ENCODE peak calls at places on chromosomes 1 and 21, in seven cellular contexts. One of them, this sample, is unnamed.

GRCh38 chr1:54721719-54722118 is 6.1 kb downstream of the TTC4 start:
- DNase-seq in Calu3: no peak
- DNase-seq in epithelial cell of esophagus: peak; percentile 48
- DNase-seq in stimulated activated CD4-positive, alpha-beta T cell treated with anti-CD3 and anti-CD28 coated beads, Interleukin-2, amount 100 ng/mL, for 24 hours: no peak
- DNase-seq in fibroblast of lung: no peak
- DNase-seq in HFFc6: peak; percentile 7
- DNase-seq in activated CD4-positive, alpha-beta memory T cell treated with anti-CD3 and anti-CD28 coated beads for 36 hours: no peak
- DNase-seq in this sample: no peak

GRCh38 chr1:43442756-43443155 is 11.0 kb downstream of the HYI start:
- DNase-seq in Calu3: no peak
- DNase-seq in epithelial cell of esophagus: no peak
- DNase-seq in stimulated activated CD4-positive, alpha-beta T cell treated with anti-CD3 and anti-CD28 coated beads, Interleukin-2, amount 100 ng/mL, for 24 hours: no peak
- DNase-seq in fibroblast of lung: no peak
- DNase-seq in HFFc6: no peak
- DNase-seq in activated CD4-positive, alpha-beta memory T cell treated with anti-CD3 and anti-CD28 coated beads for 36 hours: no peak
- DNase-seq in this sample: no peak

GRCh38 chr1:213564215-213564659 is 423.5 kb upstream of the PROX1 start:
- DNase-seq in Calu3: peak; percentile 24
- DNase-seq in epithelial cell of esophagus: peak; percentile 43
- DNase-seq in stimulated activated CD4-positive, alpha-beta T cell treated with anti-CD3 and anti-CD28 coated beads, Interleukin-2, amount 100 ng/mL, for 24 hours: no peak
- DNase-seq in fibroblast of lung: no peak
- DNase-seq in HFFc6: no peak
- DNase-seq in activated CD4-positive, alpha-beta memory T cell treated with anti-CD3 and anti-CD28 coated beads for 36 hours: no peak
- DNase-seq in this sample: peak; percentile 45

GRCh38 chr1:56866656-56867055 is 12.1 kb downstream of the C8A start:
- DNase-seq in Calu3: no peak
- DNase-seq in epithelial cell of esophagus: peak; percentile 57
- DNase-seq in stimulated activated CD4-positive, alpha-beta T cell treated with anti-CD3 and anti-CD28 coated beads, Interleukin-2, amount 100 ng/mL, for 24 hours: no peak
- DNase-seq in fibroblast of lung: peak; percentile 78
- DNase-seq in HFFc6: peak; percentile 92
- DNase-seq in activated CD4-positive, alpha-beta memory T cell treated with anti-CD3 and anti-CD28 coated beads for 36 hours: no peak
- DNase-seq in this sample: no peak

GRCh38 chr1:202599669-202600431 is 110.4 kb downstream of the SYT2 start:
- DNase-seq in Calu3: peak; percentile 80
- DNase-seq in epithelial cell of esophagus: peak; percentile 88
- DNase-seq in stimulated activated CD4-positive, alpha-beta T cell treated with anti-CD3 and anti-CD28 coated beads, Interleukin-2, amount 100 ng/mL, for 24 hours: peak; percentile 30
- DNase-seq in fibroblast of lung: peak; percentile 78
- DNase-seq in HFFc6: peak; percentile 75
- DNase-seq in activated CD4-positive, alpha-beta memory T cell treated with anti-CD3 and anti-CD28 coated beads for 36 hours: peak; percentile 60
- DNase-seq in this sample: peak; percentile 74

GRCh38 chr1:112508242-112509004 is at the start of gene WNT2B:
- DNase-seq in Calu3: peak; percentile 40
- DNase-seq in epithelial cell of esophagus: peak; percentile 25
- DNase-seq in stimulated activated CD4-positive, alpha-beta T cell treated with anti-CD3 and anti-CD28 coated beads, Interleukin-2, amount 100 ng/mL, for 24 hours: peak; percentile 49
- DNase-seq in fibroblast of lung: no peak
- DNase-seq in HFFc6: no peak
- DNase-seq in activated CD4-positive, alpha-beta memory T cell treated with anti-CD3 and anti-CD28 coated beads for 36 hours: peak; percentile 68
- DNase-seq in this sample: peak; percentile 49

GRCh38 chr1:224503161-224504118 is 68.8 kb upstream of the WDR26 start:
- DNase-seq in Calu3: peak; percentile 85
- DNase-seq in epithelial cell of esophagus: peak; percentile 98
- DNase-seq in stimulated activated CD4-positive, alpha-beta T cell treated with anti-CD3 and anti-CD28 coated beads, Interleukin-2, amount 100 ng/mL, for 24 hours: no peak
- DNase-seq in fibroblast of lung: peak; percentile 91
- DNase-seq in HFFc6: peak; percentile 70
- DNase-seq in activated CD4-positive, alpha-beta memory T cell treated with anti-CD3 and anti-CD28 coated beads for 36 hours: peak; percentile 23
- DNase-seq in this sample: peak; percentile 99

GRCh38 chr1:24111998-24112380 is at the start of gene MYOM3:
- DNase-seq in Calu3: no peak
- DNase-seq in epithelial cell of esophagus: peak; percentile 27
- DNase-seq in stimulated activated CD4-positive, alpha-beta T cell treated with anti-CD3 and anti-CD28 coated beads, Interleukin-2, amount 100 ng/mL, for 24 hours: no peak
- DNase-seq in fibroblast of lung: peak; percentile 28
- DNase-seq in HFFc6: no peak
- DNase-seq in activated CD4-positive, alpha-beta memory T cell treated with anti-CD3 and anti-CD28 coated beads for 36 hours: no peak
- DNase-seq in this sample: no peak

GRCh38 chr1:169724168-169724567 is 9.7 kb downstream of the SELE start:
- DNase-seq in Calu3: no peak
- DNase-seq in epithelial cell of esophagus: no peak
- DNase-seq in stimulated activated CD4-positive, alpha-beta T cell treated with anti-CD3 and anti-CD28 coated beads, Interleukin-2, amount 100 ng/mL, for 24 hours: no peak
- DNase-seq in fibroblast of lung: no peak
- DNase-seq in HFFc6: no peak
- DNase-seq in activated CD4-positive, alpha-beta memory T cell treated with anti-CD3 and anti-CD28 coated beads for 36 hours: no peak
- DNase-seq in this sample: no peak

GRCh38 chr1:151314137-151314875 is 12.9 kb downstream of the PI4KB start:
- DNase-seq in Calu3: no peak
- DNase-seq in epithelial cell of esophagus: peak; percentile 25
- DNase-seq in stimulated activated CD4-positive, alpha-beta T cell treated with anti-CD3 and anti-CD28 coated beads, Interleukin-2, amount 100 ng/mL, for 24 hours: no peak
- DNase-seq in fibroblast of lung: peak; percentile 88
- DNase-seq in HFFc6: peak; percentile 70
- DNase-seq in activated CD4-positive, alpha-beta memory T cell treated with anti-CD3 and anti-CD28 coated beads for 36 hours: no peak
- DNase-seq in this sample: no peak

GRCh38 chr1:7948950-7949349 is 8.3 kb upstream of the TNFRSF9 start:
- DNase-seq in Calu3: no peak
- DNase-seq in epithelial cell of esophagus: peak; percentile 86
- DNase-seq in stimulated activated CD4-positive, alpha-beta T cell treated with anti-CD3 and anti-CD28 coated beads, Interleukin-2, amount 100 ng/mL, for 24 hours: peak; percentile 35
- DNase-seq in fibroblast of lung: peak; percentile 96
- DNase-seq in HFFc6: peak; percentile 79
- DNase-seq in activated CD4-positive, alpha-beta memory T cell treated with anti-CD3 and anti-CD28 coated beads for 36 hours: peak; percentile 44
- DNase-seq in this sample: no peak

GRCh38 chr21:37072239-37072987 is 458 bp downstream of the PIGP start:
- DNase-seq in Calu3: peak; percentile 65
- DNase-seq in epithelial cell of esophagus: peak; percentile 62
- DNase-seq in stimulated activated CD4-positive, alpha-beta T cell treated with anti-CD3 and anti-CD28 coated beads, Interleukin-2, amount 100 ng/mL, for 24 hours: peak; percentile 74
- DNase-seq in fibroblast of lung: peak; percentile 92
- DNase-seq in HFFc6: no peak
- DNase-seq in activated CD4-positive, alpha-beta memory T cell treated with anti-CD3 and anti-CD28 coated beads for 36 hours: peak; percentile 83
- DNase-seq in this sample: no peak

GRCh38 chr1:199909137-199909536 is 118.4 kb upstream of the NR5A2 start:
- DNase-seq in Calu3: peak; percentile 17
- DNase-seq in epithelial cell of esophagus: peak; percentile 75
- DNase-seq in stimulated activated CD4-positive, alpha-beta T cell treated with anti-CD3 and anti-CD28 coated beads, Interleukin-2, amount 100 ng/mL, for 24 hours: no peak
- DNase-seq in fibroblast of lung: peak; percentile 6
- DNase-seq in HFFc6: no peak
- DNase-seq in activated CD4-positive, alpha-beta memory T cell treated with anti-CD3 and anti-CD28 coated beads for 36 hours: no peak
- DNase-seq in this sample: no peak

GRCh38 chr1:67404212-67404620 is 26.0 kb downstream of the SERBP1 start:
- DNase-seq in Calu3: peak; percentile 11
- DNase-seq in epithelial cell of esophagus: no peak
- DNase-seq in stimulated activated CD4-positive, alpha-beta T cell treated with anti-CD3 and anti-CD28 coated beads, Interleukin-2, amount 100 ng/mL, for 24 hours: no peak
- DNase-seq in fibroblast of lung: peak; percentile 52
- DNase-seq in HFFc6: peak; percentile 32
- DNase-seq in activated CD4-positive, alpha-beta memory T cell treated with anti-CD3 and anti-CD28 coated beads for 36 hours: no peak
- DNase-seq in this sample: no peak

GRCh38 chr1:8727809-8728213 is 89.6 kb downstream of the RERE start:
- DNase-seq in Calu3: no peak
- DNase-seq in epithelial cell of esophagus: no peak
- DNase-seq in stimulated activated CD4-positive, alpha-beta T cell treated with anti-CD3 and anti-CD28 coated beads, Interleukin-2, amount 100 ng/mL, for 24 hours: no peak
- DNase-seq in fibroblast of lung: peak; percentile 27
- DNase-seq in HFFc6: no peak
- DNase-seq in activated CD4-positive, alpha-beta memory T cell treated with anti-CD3 and anti-CD28 coated beads for 36 hours: no peak
- DNase-seq in this sample: peak; percentile 38

GRCh38 chr1:207073906-207074820 is 14.5 kb upstream of the C4BPB start:
- DNase-seq in Calu3: no peak
- DNase-seq in epithelial cell of esophagus: peak; percentile 98
- DNase-seq in stimulated activated CD4-positive, alpha-beta T cell treated with anti-CD3 and anti-CD28 coated beads, Interleukin-2, amount 100 ng/mL, for 24 hours: no peak
- DNase-seq in fibroblast of lung: peak; percentile 29
- DNase-seq in HFFc6: peak; percentile 58
- DNase-seq in activated CD4-positive, alpha-beta memory T cell treated with anti-CD3 and anti-CD28 coated beads for 36 hours: no peak
- DNase-seq in this sample: no peak

GRCh38 chr1:30758785-30759380 is 1.3 kb upstream of the LAPTM5 start:
- DNase-seq in Calu3: no peak
- DNase-seq in epithelial cell of esophagus: peak; percentile 18
- DNase-seq in stimulated activated CD4-positive, alpha-beta T cell treated with anti-CD3 and anti-CD28 coated beads, Interleukin-2, amount 100 ng/mL, for 24 hours: no peak
- DNase-seq in fibroblast of lung: peak; percentile 35
- DNase-seq in HFFc6: peak; percentile 13
- DNase-seq in activated CD4-positive, alpha-beta memory T cell treated with anti-CD3 and anti-CD28 coated beads for 36 hours: peak; percentile 77
- DNase-seq in this sample: peak; percentile 69

GRCh38 chr1:26237230-26237966 is 3.4 kb downstream of the CEP85 start:
- DNase-seq in Calu3: no peak
- DNase-seq in epithelial cell of esophagus: peak; percentile 55
- DNase-seq in stimulated activated CD4-positive, alpha-beta T cell treated with anti-CD3 and anti-CD28 coated beads, Interleukin-2, amount 100 ng/mL, for 24 hours: no peak
- DNase-seq in fibroblast of lung: peak; percentile 66
- DNase-seq in HFFc6: no peak
- DNase-seq in activated CD4-positive, alpha-beta memory T cell treated with anti-CD3 and anti-CD28 coated beads for 36 hours: no peak
- DNase-seq in this sample: peak; percentile 53

GRCh38 chr1:13781907-13782633 is 82.1 kb downstream of the PRDM2 start:
- DNase-seq in Calu3: no peak
- DNase-seq in epithelial cell of esophagus: peak; percentile 39
- DNase-seq in stimulated activated CD4-positive, alpha-beta T cell treated with anti-CD3 and anti-CD28 coated beads, Interleukin-2, amount 100 ng/mL, for 24 hours: no peak
- DNase-seq in fibroblast of lung: peak; percentile 82
- DNase-seq in HFFc6: peak; percentile 67
- DNase-seq in activated CD4-positive, alpha-beta memory T cell treated with anti-CD3 and anti-CD28 coated beads for 36 hours: no peak
- DNase-seq in this sample: no peak

GRCh38 chr21:42232176-42232825 is 13.4 kb downstream of the ABCG1 start:
- DNase-seq in Calu3: no peak
- DNase-seq in epithelial cell of esophagus: no peak
- DNase-seq in stimulated activated CD4-positive, alpha-beta T cell treated with anti-CD3 and anti-CD28 coated beads, Interleukin-2, amount 100 ng/mL, for 24 hours: no peak
- DNase-seq in fibroblast of lung: no peak
- DNase-seq in HFFc6: no peak
- DNase-seq in activated CD4-positive, alpha-beta memory T cell treated with anti-CD3 and anti-CD28 coated beads for 36 hours: peak; percentile 36
- DNase-seq in this sample: no peak

GRCh38 chr1:219771039-219771438 is 157.3 kb downstream of the SLC30A10 start:
- DNase-seq in Calu3: peak; percentile 78
- DNase-seq in epithelial cell of esophagus: peak; percentile 99
- DNase-seq in stimulated activated CD4-positive, alpha-beta T cell treated with anti-CD3 and anti-CD28 coated beads, Interleukin-2, amount 100 ng/mL, for 24 hours: no peak
- DNase-seq in fibroblast of lung: peak; percentile 99
- DNase-seq in HFFc6: peak; percentile 5
- DNase-seq in activated CD4-positive, alpha-beta memory T cell treated with anti-CD3 and anti-CD28 coated beads for 36 hours: no peak
- DNase-seq in this sample: no peak

GRCh38 chr1:156689960-156690672 is 12.9 kb upstream of the NES start:
- DNase-seq in Calu3: no peak
- DNase-seq in epithelial cell of esophagus: peak; percentile 85
- DNase-seq in stimulated activated CD4-positive, alpha-beta T cell treated with anti-CD3 and anti-CD28 coated beads, Interleukin-2, amount 100 ng/mL, for 24 hours: no peak
- DNase-seq in fibroblast of lung: peak; percentile 44
- DNase-seq in HFFc6: no peak
- DNase-seq in activated CD4-positive, alpha-beta memory T cell treated with anti-CD3 and anti-CD28 coated beads for 36 hours: no peak
- DNase-seq in this sample: no peak

GRCh38 chr1:94805912-94806311 is 14.2 kb upstream of the SLC44A3 start:
- DNase-seq in Calu3: peak; percentile 64
- DNase-seq in epithelial cell of esophagus: peak; percentile 66
- DNase-seq in stimulated activated CD4-positive, alpha-beta T cell treated with anti-CD3 and anti-CD28 coated beads, Interleukin-2, amount 100 ng/mL, for 24 hours: peak; percentile 51
- DNase-seq in fibroblast of lung: peak; percentile 48
- DNase-seq in HFFc6: peak; percentile 46
- DNase-seq in activated CD4-positive, alpha-beta memory T cell treated with anti-CD3 and anti-CD28 coated beads for 36 hours: peak; percentile 62
- DNase-seq in this sample: peak; percentile 76

This sample was measured in NB4.